ENCODE peak calls at places on chromosomes 16 and 17, in five cellular contexts. Z is hepatocyte, L is GM23248, J is OCI-LY7, K is GM23338. R is an unnamed sample.

GRCh38 chr17:1122681-1123396 is 56.9 kb downstream of the ABR start:
- DNase-seq in K (peak; percentile 87), L (peak; percentile 70), J (peak; percentile 75), Z (peak; percentile 84), R (peak; percentile 87)

GRCh38 chr17:74779948-74780400 is 3.8 kb upstream of the NAT9 start:
- DNase-seq in L (no peak), J (peak; percentile 42), Z (no peak), K (no peak), R (no peak)

GRCh38 chr17:64355536-64356303 is 34.9 kb downstream of the PECAM1 start:
- DNase-seq in K (no peak), L (peak; percentile 71), J (no peak), Z (no peak), R (no peak)

GRCh38 chr16:57325458-57325857 is 33.1 kb upstream of the CCL22 start:
- DNase-seq in J (no peak), L (peak; percentile 44), Z (no peak), K (no peak), R (no peak)

GRCh38 chr16:27450836-27451341 is 48.9 kb downstream of the IL21R start:
- DNase-seq in J (peak; percentile 88), K (no peak), L (peak; percentile 48), Z (no peak), R (no peak)

GRCh38 chr16:7227193-7227825 is 105.3 kb upstream of the RBFOX1 start:
- DNase-seq in K (peak; percentile 25), J (no peak), L (no peak), Z (peak; percentile 7), R (no peak)

GRCh38 chr16:89006036-89006752 is 29.2 kb upstream of the CBFA2T3 start:
- DNase-seq in Z (no peak), L (no peak), J (no peak), K (no peak), R (no peak)

GRCh38 chr16:64730261-64730660 is 391.6 kb downstream of the CDH11 start:
- DNase-seq in L (no peak), Z (no peak), K (no peak), J (no peak), R (no peak)

GRCh38 chr17:32110596-32110995 is 31.7 kb upstream of the RHOT1 start:
- DNase-seq in J (no peak), L (no peak), K (no peak), Z (no peak), R (no peak)

GRCh38 chr17:64780096-64781012 is 118.2 kb upstream of the SMURF2 start:
- DNase-seq in K (peak; percentile 95), Z (peak; percentile 83), L (peak; percentile 51), J (no peak), R (peak; percentile 79)

GRCh38 chr16:27367463-27368357 is 34.3 kb upstream of the IL21R start:
- DNase-seq in L (peak; percentile 84), Z (peak; percentile 86), K (peak; percentile 86), J (peak; percentile 85), R (peak; percentile 70)

GRCh38 chr16:20849587-20850390 is 43.5 kb downstream of the REXO5 start:
- DNase-seq in K (peak; percentile 80), L (peak; percentile 74), Z (peak; percentile 81), J (peak; percentile 56), R (peak; percentile 69)

GRCh38 chr16:1337486-1337885 is 4.0 kb downstream of the BAIAP3 start:
- DNase-seq in Z (no peak), K (peak; percentile 62), L (no peak), J (no peak), R (no peak)

GRCh38 chr17:77374170-77374936 is 233.6 kb downstream of the SEC14L1 start:
- DNase-seq in Z (peak; percentile 94), L (peak; percentile 86), J (peak; percentile 78), K (peak; percentile 92), R (no peak)

GRCh38 chr17:58643147-58643546 is 48.7 kb downstream of the TEX14 start:
- DNase-seq in Z (no peak), L (peak; percentile 72), J (no peak), K (no peak), R (no peak)

GRCh38 chr17:57948555-57949420 is 6.4 kb downstream of the CUEDC1 start:
- DNase-seq in K (peak; percentile 45), L (peak; percentile 96), J (no peak), Z (peak; percentile 70), R (peak; percentile 76)

GRCh38 chr16:75048051-75048450 is 49.2 kb downstream of the ZNRF1 start:
- DNase-seq in K (no peak), Z (no peak), J (no peak), L (no peak), R (no peak)

DNA sequence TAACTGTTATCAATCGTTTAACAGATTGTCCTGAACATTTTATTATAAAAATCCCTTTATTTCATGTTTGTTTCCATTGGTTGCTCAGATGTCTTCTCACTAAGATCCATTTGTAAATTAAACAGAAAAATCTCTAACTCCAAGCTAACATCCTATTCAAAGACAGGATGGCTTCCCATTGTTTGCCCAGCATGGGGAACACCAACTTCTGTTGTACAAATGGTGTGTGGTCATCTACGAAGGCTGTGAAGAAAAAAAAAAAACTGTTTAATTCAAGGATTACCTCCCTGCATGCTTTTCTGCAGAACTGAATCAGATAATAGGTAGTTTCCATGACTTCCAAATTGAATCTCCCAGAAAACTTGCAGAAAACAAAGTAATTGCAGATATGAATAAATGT is 7.9 kb downstream of the SALL1 start:
- DNase-seq in Z (no peak), J (no peak), L (no peak), K (no peak), R (no peak)
- H3K9me2 ChIP-seq in Z (no peaks in the 10 kb centered on the region), J (no peaks in the 10 kb centered on the region), L (no peaks in the 10 kb centered on the region), K (no peaks in the 10 kb centered on the region), R (no peaks in the 10 kb centered on the region)

DNA sequence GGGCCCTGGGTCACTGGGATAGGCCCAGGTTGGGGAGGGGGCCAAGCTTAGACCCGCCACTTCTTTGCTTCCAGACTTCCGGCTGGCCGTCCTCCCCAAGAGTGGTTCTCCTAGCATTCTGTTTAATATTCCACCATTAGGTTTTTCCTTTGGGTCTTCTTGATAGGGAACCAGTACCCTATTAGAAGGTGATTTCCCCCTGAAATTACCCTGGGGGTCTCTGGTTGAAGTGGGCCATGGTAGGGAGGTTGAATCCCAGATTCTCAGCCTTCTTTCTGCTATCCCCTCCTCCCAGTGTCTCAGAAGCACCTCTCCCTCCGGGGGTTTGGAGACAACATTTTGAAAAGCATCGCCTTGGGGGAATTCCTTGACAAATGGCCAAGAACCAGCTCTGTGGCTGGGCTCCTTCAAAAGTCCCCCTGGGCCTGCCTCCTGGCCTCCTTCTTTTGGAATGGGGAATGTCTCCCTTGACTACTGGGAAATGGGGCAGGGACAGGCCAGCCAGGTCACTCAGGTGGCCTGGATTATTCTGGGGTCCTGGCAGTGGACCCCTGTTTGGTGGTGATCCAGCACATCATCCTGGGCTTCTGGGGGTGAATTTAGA is 5.7 kb downstream of the LASP1 start:
- DNase-seq in K (no peak), L (peak; percentile 53), Z (no peak), J (no peak), R (peak; percentile 45)
- H3K79me2 ChIP-seq in K (peaks cover 85% of the 10 kb centered on the region), L (peaks cover 95% of the 10 kb centered on the region), Z (peaks cover 99% of the 10 kb centered on the region), J (peaks cover 90% of the 10 kb centered on the region), R (peaks cover 90% of the 10 kb centered on the region)

GRCh38 chr16:66741971-66742396 is 9.4 kb downstream of the DYNC1LI2 start:
- DNase-seq in J (no peak), K (no peak), L (peak; percentile 26), Z (no peak), R (no peak)
- H3K4me2 ChIP-seq in J (no peak overlapping the region), K (no peak overlapping the region), L (peak overlapping the region; percentile 48), Z (peak overlapping the region; percentile 48), R (no peak overlapping the region)

DNA sequence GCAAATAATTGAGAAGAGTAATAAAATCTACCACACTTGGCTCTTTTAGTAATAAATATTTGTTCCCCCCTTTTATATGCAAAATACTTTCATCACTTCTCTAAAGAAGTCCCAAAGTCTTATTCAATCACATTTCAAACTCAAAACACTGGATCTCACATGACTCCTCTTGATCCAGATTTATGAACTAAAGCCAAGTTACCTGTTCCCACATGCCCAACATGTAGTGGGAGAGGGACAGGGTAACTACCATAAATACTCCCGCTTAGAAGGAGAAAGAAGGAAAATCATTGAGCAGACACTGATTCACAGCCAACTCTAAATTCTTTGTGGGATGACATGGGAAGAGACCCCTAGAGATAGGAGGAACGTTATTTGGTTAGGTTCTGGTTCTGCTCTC is 64.9 kb upstream of the PMFBP1 start:
- DNase-seq in J (no peak), K (no peak), Z (no peak), L (no peak), R (no peak)
- H3K9me2 ChIP-seq in J (no peaks in the 10 kb centered on the region), K (no peaks in the 10 kb centered on the region), Z (no peaks in the 10 kb centered on the region), L (no peaks in the 10 kb centered on the region), R (no peaks in the 10 kb centered on the region)

GRCh38 chr16:11346700-11347319 is 1.6 kb downstream of the RMI2 start:
- DNase-seq in K (no peak), L (no peak), J (no peak), Z (no peak), R (no peak)

GRCh38 chr16:11342021-11342855 is 3.0 kb upstream of the RMI2 start:
- DNase-seq in Z (no peak), L (no peak), J (no peak), K (no peak), R (no peak)

GRCh38 chr16:11348737-11349598 is 3.7 kb downstream of the RMI2 start:
- DNase-seq in L (no peak), J (no peak), K (no peak), Z (no peak), R (no peak)

GRCh38 chr16:11347831-11348230 is 2.6 kb downstream of the RMI2 start:
- DNase-seq in L (no peak), Z (no peak), J (no peak), K (no peak), R (peak; percentile 65)

DNA sequence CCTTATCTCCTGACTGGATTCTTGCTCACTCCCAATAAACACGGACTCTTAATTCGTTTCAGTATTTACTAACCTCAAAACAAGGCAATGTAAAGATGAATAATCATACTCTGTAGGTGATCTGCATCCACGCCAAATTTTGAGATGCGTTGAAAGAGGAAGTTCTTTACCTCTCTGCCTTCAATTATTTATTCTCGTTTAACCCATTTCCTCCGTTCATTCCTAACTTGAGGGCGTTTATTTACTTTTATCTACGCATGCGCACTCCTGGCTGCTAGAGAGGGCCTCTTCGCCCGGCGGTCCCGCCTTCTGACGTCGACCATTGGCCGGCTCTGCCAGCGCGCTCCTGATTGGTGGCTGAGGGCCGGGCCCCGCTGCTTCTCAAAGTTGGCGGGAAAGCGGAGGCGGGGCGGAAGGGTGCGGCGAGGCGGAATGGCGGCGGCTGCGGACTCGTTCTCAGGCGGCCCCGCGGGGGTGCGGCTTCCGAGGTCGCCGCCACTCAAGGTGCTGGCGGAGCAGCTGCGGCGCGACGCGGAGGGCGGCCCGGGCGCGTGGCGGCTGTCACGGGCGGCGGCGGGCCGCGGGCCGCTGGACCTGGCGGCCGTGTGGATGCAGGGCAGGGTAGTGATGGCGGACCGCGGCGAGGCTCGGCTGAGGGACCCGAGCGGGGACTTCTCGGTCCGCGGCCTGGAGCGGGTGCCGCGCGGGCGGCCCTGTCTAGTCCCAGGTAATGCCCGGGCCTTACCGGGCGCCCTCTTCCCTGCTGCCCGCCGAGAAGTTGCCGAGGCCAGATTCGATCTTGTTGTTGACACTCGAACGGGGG is at the start of gene RMI2:
- DNase-seq in J (peak; percentile 99), L (peak; percentile 99), K (peak; percentile 99), Z (peak; percentile 99), R (peak; percentile 91)
- H3K79me2 ChIP-seq in J (peaks cover 55% of the 10 kb centered on the region), L (peaks cover 28% of the 10 kb centered on the region), K (peaks cover 53% of the 10 kb centered on the region), Z (peaks cover 38% of the 10 kb centered on the region), R (peaks cover 30% of the 10 kb centered on the region)

DNA sequence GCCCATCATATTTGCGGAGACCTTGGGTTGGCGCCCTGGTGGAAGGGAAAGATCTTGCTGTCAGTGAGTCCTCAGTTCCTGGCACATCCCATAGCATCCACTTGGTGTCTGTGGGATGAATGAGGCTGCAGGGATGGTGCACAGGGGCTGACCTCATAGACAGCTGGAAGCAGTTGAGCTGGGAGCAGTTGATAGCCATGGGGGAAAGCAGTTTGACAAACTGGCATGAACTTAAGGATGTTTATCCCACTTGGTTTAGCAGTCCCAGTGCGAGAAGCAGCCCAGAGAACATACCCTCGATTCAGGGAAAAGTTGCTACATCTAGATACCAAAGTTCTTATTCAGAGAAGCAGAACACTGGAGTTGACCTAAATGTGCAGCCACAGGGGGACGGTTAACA is 80.7 kb downstream of the SNX29 start:
- DNase-seq in K (peak; percentile 14), J (no peak), Z (peak; percentile 37), L (peak; percentile 82), R (no peak)
- H3K4me2 ChIP-seq in K (no peak overlapping the region), J (no peak overlapping the region), Z (no peak overlapping the region), L (peak overlapping the region; percentile 56), R (no peak overlapping the region)